ENCODE peak calls at places on chromosomes 12 and 14, in nine cellular contexts. One of them, this sample, is unnamed.

GRCh38 chr12:79687711-79688270 is 3.0 kb downstream of the PAWR start:
- DNase-seq in stimulated activated CD4-positive, alpha-beta T cell treated with anti-CD3 and anti-CD28 coated beads, Interleukin-2, amount 100 ng/mL, for 4 hours: no peak
- DNase-seq in left colon: no peak
- DNase-seq in left cardiac atrium: no peak
- DNase-seq in cardiac fibroblast: peak
- DNase-seq in astrocyte of the cerebellum: no peak
- DNase-seq in DMS53: no peak
- DNase-seq in IMR-90: peak
- DNase-seq in CD8-positive, alpha-beta memory T cell: no peak
- DNase-seq in this sample: no peak

GRCh38 chr14:31895206-31895605 is 181.9 kb upstream of the ARHGAP5 start:
- DNase-seq in stimulated activated CD4-positive, alpha-beta T cell treated with anti-CD3 and anti-CD28 coated beads, Interleukin-2, amount 100 ng/mL, for 4 hours: no peak
- DNase-seq in left colon: no peak
- DNase-seq in left cardiac atrium: no peak
- DNase-seq in cardiac fibroblast: peak
- DNase-seq in astrocyte of the cerebellum: peak
- DNase-seq in DMS53: no peak
- DNase-seq in IMR-90: peak
- DNase-seq in CD8-positive, alpha-beta memory T cell: no peak
- DNase-seq in this sample: no peak

GRCh38 chr12:50609292-50609874 is 104.6 kb downstream of the DIP2B start:
- DNase-seq in stimulated activated CD4-positive, alpha-beta T cell treated with anti-CD3 and anti-CD28 coated beads, Interleukin-2, amount 100 ng/mL, for 4 hours: no peak
- DNase-seq in left colon: no peak
- DNase-seq in left cardiac atrium: no peak
- DNase-seq in cardiac fibroblast: no peak
- DNase-seq in astrocyte of the cerebellum: no peak
- DNase-seq in DMS53: no peak
- DNase-seq in IMR-90: no peak
- DNase-seq in CD8-positive, alpha-beta memory T cell: no peak
- DNase-seq in this sample: no peak

GRCh38 chr12:93173178-93173957 is 204.4 kb upstream of the NUDT4 start:
- DNase-seq in stimulated activated CD4-positive, alpha-beta T cell treated with anti-CD3 and anti-CD28 coated beads, Interleukin-2, amount 100 ng/mL, for 4 hours: no peak
- DNase-seq in left colon: no peak
- DNase-seq in left cardiac atrium: no peak
- DNase-seq in cardiac fibroblast: peak
- DNase-seq in astrocyte of the cerebellum: no peak
- DNase-seq in DMS53: no peak
- DNase-seq in IMR-90: peak
- DNase-seq in CD8-positive, alpha-beta memory T cell: no peak
- DNase-seq in this sample: no peak

GRCh38 chr12:77973579-77973978 is 142.9 kb downstream of the NAV3 start:
- DNase-seq in stimulated activated CD4-positive, alpha-beta T cell treated with anti-CD3 and anti-CD28 coated beads, Interleukin-2, amount 100 ng/mL, for 4 hours: no peak
- DNase-seq in left colon: no peak
- DNase-seq in left cardiac atrium: no peak
- DNase-seq in cardiac fibroblast: no peak
- DNase-seq in astrocyte of the cerebellum: no peak
- DNase-seq in DMS53: no peak
- DNase-seq in IMR-90: no peak
- DNase-seq in CD8-positive, alpha-beta memory T cell: no peak
- DNase-seq in this sample: no peak

GRCh38 chr14:88130057-88130432 is 125.1 kb downstream of the GPR65 start:
- DNase-seq in stimulated activated CD4-positive, alpha-beta T cell treated with anti-CD3 and anti-CD28 coated beads, Interleukin-2, amount 100 ng/mL, for 4 hours: no peak
- DNase-seq in left colon: no peak
- DNase-seq in left cardiac atrium: no peak
- DNase-seq in cardiac fibroblast: no peak
- DNase-seq in astrocyte of the cerebellum: no peak
- DNase-seq in DMS53: no peak
- DNase-seq in IMR-90: no peak
- DNase-seq in CD8-positive, alpha-beta memory T cell: no peak
- DNase-seq in this sample: no peak

GRCh38 chr12:25756974-25757665 is 201.4 kb upstream of the RASSF8 start:
- DNase-seq in stimulated activated CD4-positive, alpha-beta T cell treated with anti-CD3 and anti-CD28 coated beads, Interleukin-2, amount 100 ng/mL, for 4 hours: no peak
- DNase-seq in left colon: peak
- DNase-seq in left cardiac atrium: no peak
- DNase-seq in cardiac fibroblast: no peak
- DNase-seq in astrocyte of the cerebellum: no peak
- DNase-seq in DMS53: peak
- DNase-seq in IMR-90: no peak
- DNase-seq in CD8-positive, alpha-beta memory T cell: no peak
- DNase-seq in this sample: no peak

GRCh38 chr12:121806556-121807308 is 2.9 kb downstream of the SETD1B start:
- DNase-seq in stimulated activated CD4-positive, alpha-beta T cell treated with anti-CD3 and anti-CD28 coated beads, Interleukin-2, amount 100 ng/mL, for 4 hours: no peak
- DNase-seq in left colon: peak
- DNase-seq in left cardiac atrium: peak
- DNase-seq in cardiac fibroblast: peak
- DNase-seq in astrocyte of the cerebellum: no peak
- DNase-seq in DMS53: no peak
- DNase-seq in IMR-90: no peak
- DNase-seq in CD8-positive, alpha-beta memory T cell: no peak
- DNase-seq in this sample: no peak

GRCh38 chr14:101950516-101951215 is 13.7 kb upstream of the DYNC1H1 start:
- DNase-seq in stimulated activated CD4-positive, alpha-beta T cell treated with anti-CD3 and anti-CD28 coated beads, Interleukin-2, amount 100 ng/mL, for 4 hours: no peak
- DNase-seq in left colon: no peak
- DNase-seq in left cardiac atrium: no peak
- DNase-seq in cardiac fibroblast: no peak
- DNase-seq in astrocyte of the cerebellum: no peak
- DNase-seq in DMS53: no peak
- DNase-seq in IMR-90: no peak
- DNase-seq in CD8-positive, alpha-beta memory T cell: no peak
- DNase-seq in this sample: no peak

GRCh38 chr12:98453070-98453469 is 62.3 kb upstream of the TMPO start:
- DNase-seq in stimulated activated CD4-positive, alpha-beta T cell treated with anti-CD3 and anti-CD28 coated beads, Interleukin-2, amount 100 ng/mL, for 4 hours: no peak
- DNase-seq in left colon: no peak
- DNase-seq in left cardiac atrium: no peak
- DNase-seq in cardiac fibroblast: no peak
- DNase-seq in astrocyte of the cerebellum: no peak
- DNase-seq in DMS53: no peak
- DNase-seq in IMR-90: no peak
- DNase-seq in CD8-positive, alpha-beta memory T cell: no peak
- DNase-seq in this sample: no peak

GRCh38 chr12:207804-208203 is 6.2 kb downstream of the SLC6A12 start:
- DNase-seq in stimulated activated CD4-positive, alpha-beta T cell treated with anti-CD3 and anti-CD28 coated beads, Interleukin-2, amount 100 ng/mL, for 4 hours: no peak
- DNase-seq in left colon: no peak
- DNase-seq in left cardiac atrium: no peak
- DNase-seq in cardiac fibroblast: no peak
- DNase-seq in astrocyte of the cerebellum: no peak
- DNase-seq in DMS53: no peak
- DNase-seq in IMR-90: no peak
- DNase-seq in CD8-positive, alpha-beta memory T cell: no peak
- DNase-seq in this sample: no peak

GRCh38 chr12:19873146-19873545 is 433.9 kb downstream of the AEBP2 start:
- DNase-seq in stimulated activated CD4-positive, alpha-beta T cell treated with anti-CD3 and anti-CD28 coated beads, Interleukin-2, amount 100 ng/mL, for 4 hours: no peak
- DNase-seq in left colon: no peak
- DNase-seq in left cardiac atrium: no peak
- DNase-seq in cardiac fibroblast: no peak
- DNase-seq in astrocyte of the cerebellum: no peak
- DNase-seq in DMS53: no peak
- DNase-seq in IMR-90: peak
- DNase-seq in CD8-positive, alpha-beta memory T cell: no peak
- DNase-seq in this sample: no peak

GRCh38 chr12:56987551-56988053 is 18.7 kb downstream of the ZBTB39 start:
- DNase-seq in stimulated activated CD4-positive, alpha-beta T cell treated with anti-CD3 and anti-CD28 coated beads, Interleukin-2, amount 100 ng/mL, for 4 hours: peak
- DNase-seq in left colon: peak
- DNase-seq in left cardiac atrium: peak
- DNase-seq in cardiac fibroblast: peak
- DNase-seq in astrocyte of the cerebellum: peak
- DNase-seq in DMS53: peak
- DNase-seq in IMR-90: peak
- DNase-seq in CD8-positive, alpha-beta memory T cell: peak
- DNase-seq in this sample: no peak

GRCh38 chr12:49930515-49931288 is 19.8 kb upstream of the AQP2 start:
- DNase-seq in stimulated activated CD4-positive, alpha-beta T cell treated with anti-CD3 and anti-CD28 coated beads, Interleukin-2, amount 100 ng/mL, for 4 hours: peak
- DNase-seq in left colon: no peak
- DNase-seq in left cardiac atrium: no peak
- DNase-seq in cardiac fibroblast: peak
- DNase-seq in astrocyte of the cerebellum: no peak
- DNase-seq in DMS53: no peak
- DNase-seq in IMR-90: peak
- DNase-seq in CD8-positive, alpha-beta memory T cell: no peak
- DNase-seq in this sample: no peak